ENCODE peak calls at places on chromosomes 2 and 18, in ten cellular contexts. One of them, this sample, is unnamed.
A peak's percentile ranks its signal among the peaks of the same experiment; 100 is the strongest.

GRCh38 chr2:16111838-16112210 is 171.5 kb downstream of the MYCN start:
- DNase-seq in WTC11: no peak
- DNase-seq in GM20000: no peak
- DNase-seq in foreskin keratinocyte: no peak
- DNase-seq in Peyer's patch: no peak
- DNase-seq in cardiac fibroblast: no peak
- DNase-seq in fibroblast of lung: no peak
- DNase-seq in tibial artery: no peak
- DNase-seq in left lung: no peak
- DNase-seq in fibroblast of mammary gland: no peak
- DNase-seq in this sample: no peak

GRCh38 chr2:222862068-222862914 is 1.5 kb downstream of the ACSL3 start:
- DNase-seq in GM20000: peak; percentile 25
- DNase-seq in foreskin keratinocyte: no peak
- DNase-seq in fibroblast of mammary gland: peak; percentile 52
- DNase-seq in WTC11: no peak
- DNase-seq in Peyer's patch: no peak
- DNase-seq in tibial artery: no peak
- DNase-seq in cardiac fibroblast: peak; percentile 56
- DNase-seq in fibroblast of lung: peak; percentile 57
- DNase-seq in left lung: no peak
- DNase-seq in this sample: no peak

GRCh38 chr18:57116598-57117132 is 30.2 kb upstream of the BOD1L2 start:
- DNase-seq in tibial artery: no peak
- DNase-seq in fibroblast of mammary gland: no peak
- DNase-seq in cardiac fibroblast: no peak
- DNase-seq in GM20000: no peak
- DNase-seq in left lung: no peak
- DNase-seq in foreskin keratinocyte: no peak
- DNase-seq in Peyer's patch: no peak
- DNase-seq in fibroblast of lung: no peak
- DNase-seq in WTC11: no peak
- DNase-seq in this sample: no peak

GRCh38 chr2:111148925-111149324 is 28.2 kb downstream of the BCL2L11 start:
- DNase-seq in Peyer's patch: no peak
- DNase-seq in left lung: no peak
- DNase-seq in fibroblast of lung: no peak
- DNase-seq in cardiac fibroblast: no peak
- DNase-seq in fibroblast of mammary gland: no peak
- DNase-seq in GM20000: no peak
- DNase-seq in WTC11: no peak
- DNase-seq in foreskin keratinocyte: no peak
- DNase-seq in tibial artery: no peak
- DNase-seq in this sample: no peak

GRCh38 chr2:106127282-106127771 is 66.8 kb downstream of the UXS1 start:
- DNase-seq in fibroblast of mammary gland: peak; percentile 54
- DNase-seq in WTC11: no peak
- DNase-seq in foreskin keratinocyte: no peak
- DNase-seq in Peyer's patch: no peak
- DNase-seq in left lung: no peak
- DNase-seq in GM20000: no peak
- DNase-seq in tibial artery: no peak
- DNase-seq in fibroblast of lung: no peak
- DNase-seq in cardiac fibroblast: no peak
- DNase-seq in this sample: no peak

GRCh38 chr2:195587966-195588365 is 69.1 kb upstream of the SLC39A10 start:
- DNase-seq in cardiac fibroblast: no peak
- DNase-seq in left lung: no peak
- DNase-seq in fibroblast of lung: no peak
- DNase-seq in Peyer's patch: no peak
- DNase-seq in WTC11: no peak
- DNase-seq in foreskin keratinocyte: no peak
- DNase-seq in tibial artery: no peak
- DNase-seq in fibroblast of mammary gland: no peak
- DNase-seq in GM20000: no peak
- DNase-seq in this sample: no peak

GRCh38 chr2:63124209-63124608 is 73.6 kb downstream of the OTX1 start:
- DNase-seq in WTC11: no peak
- DNase-seq in fibroblast of mammary gland: peak; percentile 1
- DNase-seq in cardiac fibroblast: no peak
- DNase-seq in fibroblast of lung: no peak
- DNase-seq in left lung: no peak
- DNase-seq in Peyer's patch: no peak
- DNase-seq in foreskin keratinocyte: peak; percentile 74
- DNase-seq in GM20000: peak; percentile 33
- DNase-seq in tibial artery: no peak
- DNase-seq in this sample: no peak

GRCh38 chr18:23906658-23907057 is 107.9 kb upstream of the TTC39C start:
- DNase-seq in cardiac fibroblast: no peak
- DNase-seq in fibroblast of mammary gland: no peak
- DNase-seq in WTC11: no peak
- DNase-seq in left lung: no peak
- DNase-seq in tibial artery: no peak
- DNase-seq in foreskin keratinocyte: no peak
- DNase-seq in fibroblast of lung: no peak
- DNase-seq in GM20000: no peak
- DNase-seq in Peyer's patch: no peak
- DNase-seq in this sample: no peak

GRCh38 chr2:224039080-224039769 is at the start of gene SERPINE2:
- DNase-seq in Peyer's patch: peak; percentile 75
- DNase-seq in cardiac fibroblast: peak; percentile 63
- DNase-seq in foreskin keratinocyte: peak; percentile 73
- DNase-seq in tibial artery: peak; percentile 74
- DNase-seq in GM20000: peak; percentile 76
- DNase-seq in WTC11: peak; percentile 68
- DNase-seq in fibroblast of mammary gland: peak; percentile 55
- DNase-seq in left lung: peak; percentile 38
- DNase-seq in fibroblast of lung: peak; percentile 56
- DNase-seq in this sample: peak; percentile 85

GRCh38 chr2:105935048-105935447 is 190.3 kb downstream of the NCK2 start:
- DNase-seq in fibroblast of lung: no peak
- DNase-seq in Peyer's patch: no peak
- DNase-seq in cardiac fibroblast: no peak
- DNase-seq in GM20000: no peak
- DNase-seq in tibial artery: no peak
- DNase-seq in left lung: no peak
- DNase-seq in fibroblast of mammary gland: no peak
- DNase-seq in WTC11: no peak
- DNase-seq in foreskin keratinocyte: no peak
- DNase-seq in this sample: no peak

GRCh38 chr2:66443977-66444855 is 9.3 kb downstream of the MEIS1 start:
- DNase-seq in left lung: no peak
- DNase-seq in tibial artery: no peak
- DNase-seq in Peyer's patch: no peak
- DNase-seq in fibroblast of mammary gland: peak; percentile 73
- DNase-seq in WTC11: peak; percentile 14
- DNase-seq in cardiac fibroblast: peak; percentile 27
- DNase-seq in foreskin keratinocyte: peak; percentile 73
- DNase-seq in fibroblast of lung: no peak
- DNase-seq in GM20000: no peak
- DNase-seq in this sample: no peak

GRCh38 chr2:208245746-208246145 is 9.1 kb downstream of the IDH1 start:
- DNase-seq in tibial artery: no peak
- DNase-seq in foreskin keratinocyte: no peak
- DNase-seq in Peyer's patch: no peak
- DNase-seq in WTC11: no peak
- DNase-seq in cardiac fibroblast: no peak
- DNase-seq in GM20000: no peak
- DNase-seq in fibroblast of mammary gland: no peak
- DNase-seq in fibroblast of lung: no peak
- DNase-seq in left lung: no peak
- DNase-seq in this sample: no peak

GRCh38 chr2:12404497-12404896 is 312.2 kb upstream of the TRIB2 start:
- DNase-seq in left lung: no peak
- DNase-seq in foreskin keratinocyte: no peak
- DNase-seq in WTC11: no peak
- DNase-seq in GM20000: no peak
- DNase-seq in Peyer's patch: no peak
- DNase-seq in tibial artery: no peak
- DNase-seq in fibroblast of lung: no peak
- DNase-seq in cardiac fibroblast: no peak
- DNase-seq in fibroblast of mammary gland: no peak
- DNase-seq in this sample: no peak

GRCh38 chr2:149577269-149577668 is 10.3 kb downstream of the MMADHC start:
- DNase-seq in fibroblast of mammary gland: no peak
- DNase-seq in left lung: no peak
- DNase-seq in fibroblast of lung: no peak
- DNase-seq in GM20000: no peak
- DNase-seq in WTC11: no peak
- DNase-seq in tibial artery: no peak
- DNase-seq in Peyer's patch: no peak
- DNase-seq in foreskin keratinocyte: no peak
- DNase-seq in cardiac fibroblast: no peak
- DNase-seq in this sample: no peak

GRCh38 chr2:149572102-149572953 is 15.2 kb downstream of the MMADHC start:
- DNase-seq in left lung: no peak
- DNase-seq in WTC11: no peak
- DNase-seq in fibroblast of lung: no peak
- DNase-seq in Peyer's patch: no peak
- DNase-seq in GM20000: no peak
- DNase-seq in cardiac fibroblast: no peak
- DNase-seq in foreskin keratinocyte: no peak
- DNase-seq in tibial artery: no peak
- DNase-seq in fibroblast of mammary gland: no peak
- DNase-seq in this sample: no peak

GRCh38 chr2:149575277-149575676 is 12.3 kb downstream of the MMADHC start:
- DNase-seq in fibroblast of lung: no peak
- DNase-seq in cardiac fibroblast: no peak
- DNase-seq in tibial artery: no peak
- DNase-seq in foreskin keratinocyte: no peak
- DNase-seq in left lung: no peak
- DNase-seq in Peyer's patch: no peak
- DNase-seq in WTC11: no peak
- DNase-seq in fibroblast of mammary gland: no peak
- DNase-seq in GM20000: no peak
- DNase-seq in this sample: no peak

GRCh38 chr2:149575742-149576141 is 11.8 kb downstream of the MMADHC start:
- DNase-seq in cardiac fibroblast: no peak
- DNase-seq in WTC11: no peak
- DNase-seq in fibroblast of mammary gland: no peak
- DNase-seq in left lung: no peak
- DNase-seq in tibial artery: no peak
- DNase-seq in GM20000: no peak
- DNase-seq in foreskin keratinocyte: no peak
- DNase-seq in fibroblast of lung: no peak
- DNase-seq in Peyer's patch: no peak
- DNase-seq in this sample: no peak

DNA sequence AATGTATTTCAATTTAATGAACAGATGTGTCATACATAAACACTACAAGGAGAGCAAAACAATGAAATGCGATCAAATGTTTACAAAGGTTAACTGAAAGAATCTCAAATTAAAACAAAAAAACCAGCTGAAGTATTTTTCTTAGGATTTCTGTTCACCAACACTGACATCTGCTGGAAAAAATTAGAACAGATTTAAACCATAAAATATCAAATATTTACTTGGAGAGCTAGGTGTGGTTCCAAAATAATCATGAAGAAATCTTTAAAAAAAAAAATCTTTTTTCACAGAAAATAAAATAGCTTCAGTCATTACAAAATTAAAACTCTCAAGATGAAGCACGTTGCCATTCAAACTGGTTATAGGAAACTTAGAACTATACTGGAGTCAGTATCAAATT is 13.8 kb downstream of the MMADHC start:
- DNase-seq in tibial artery: no peak
- DNase-seq in fibroblast of mammary gland: peak; percentile 24
- DNase-seq in left lung: no peak
- DNase-seq in fibroblast of lung: no peak
- DNase-seq in foreskin keratinocyte: no peak
- DNase-seq in WTC11: no peak
- DNase-seq in cardiac fibroblast: peak; percentile 37
- DNase-seq in GM20000: no peak
- DNase-seq in Peyer's patch: no peak
- DNase-seq in this sample: no peak
- TF ChIP-seq CTCF in tibial artery: peak; percentile 20
- TF ChIP-seq CTCF in fibroblast of mammary gland: peak; percentile 26
- TF ChIP-seq CTCF in left lung: peak; percentile 30
- TF ChIP-seq CTCF in fibroblast of lung: no peak
- TF ChIP-seq CTCF in foreskin keratinocyte: peak; percentile 60
- TF ChIP-seq CTCF in WTC11: no peak
- TF ChIP-seq CTCF in cardiac fibroblast: no peak
- TF ChIP-seq CTCF in GM20000: no peak
- TF ChIP-seq CTCF in Peyer's patch: peak; percentile 11
- TF ChIP-seq CTCF in this sample: peak; percentile 61

GRCh38 chr2:9679218-9679617 is 48.4 kb upstream of the YWHAQ start:
- DNase-seq in left lung: no peak
- DNase-seq in foreskin keratinocyte: no peak
- DNase-seq in cardiac fibroblast: no peak
- DNase-seq in GM20000: no peak
- DNase-seq in Peyer's patch: no peak
- DNase-seq in fibroblast of lung: no peak
- DNase-seq in tibial artery: no peak
- DNase-seq in fibroblast of mammary gland: no peak
- DNase-seq in WTC11: no peak
- DNase-seq in this sample: no peak
- TF ChIP-seq CTCF in left lung: no peak
- TF ChIP-seq CTCF in foreskin keratinocyte: no peak
- TF ChIP-seq CTCF in cardiac fibroblast: no peak
- TF ChIP-seq CTCF in GM20000: no peak
- TF ChIP-seq CTCF in Peyer's patch: no peak
- TF ChIP-seq CTCF in fibroblast of lung: no peak
- TF ChIP-seq CTCF in tibial artery: no peak
- TF ChIP-seq CTCF in fibroblast of mammary gland: no peak
- TF ChIP-seq CTCF in WTC11: no peak
- TF ChIP-seq CTCF in this sample: no peak

GRCh38 chr18:55585050-55585449 is 2.9 kb downstream of the TCF4 start:
- DNase-seq in GM20000: no peak
- DNase-seq in foreskin keratinocyte: no peak
- DNase-seq in fibroblast of mammary gland: peak; percentile 6
- DNase-seq in Peyer's patch: no peak
- DNase-seq in tibial artery: no peak
- DNase-seq in WTC11: no peak
- DNase-seq in fibroblast of lung: peak; percentile 16
- DNase-seq in cardiac fibroblast: no peak
- DNase-seq in left lung: no peak
- DNase-seq in this sample: no peak
- TF ChIP-seq CTCF in GM20000: no peak
- TF ChIP-seq CTCF in foreskin keratinocyte: no peak
- TF ChIP-seq CTCF in fibroblast of mammary gland: no peak
- TF ChIP-seq CTCF in Peyer's patch: no peak
- TF ChIP-seq CTCF in tibial artery: no peak
- TF ChIP-seq CTCF in WTC11: no peak
- TF ChIP-seq CTCF in fibroblast of lung: no peak
- TF ChIP-seq CTCF in cardiac fibroblast: no peak
- TF ChIP-seq CTCF in left lung: no peak
- TF ChIP-seq CTCF in this sample: no peak

DNA sequence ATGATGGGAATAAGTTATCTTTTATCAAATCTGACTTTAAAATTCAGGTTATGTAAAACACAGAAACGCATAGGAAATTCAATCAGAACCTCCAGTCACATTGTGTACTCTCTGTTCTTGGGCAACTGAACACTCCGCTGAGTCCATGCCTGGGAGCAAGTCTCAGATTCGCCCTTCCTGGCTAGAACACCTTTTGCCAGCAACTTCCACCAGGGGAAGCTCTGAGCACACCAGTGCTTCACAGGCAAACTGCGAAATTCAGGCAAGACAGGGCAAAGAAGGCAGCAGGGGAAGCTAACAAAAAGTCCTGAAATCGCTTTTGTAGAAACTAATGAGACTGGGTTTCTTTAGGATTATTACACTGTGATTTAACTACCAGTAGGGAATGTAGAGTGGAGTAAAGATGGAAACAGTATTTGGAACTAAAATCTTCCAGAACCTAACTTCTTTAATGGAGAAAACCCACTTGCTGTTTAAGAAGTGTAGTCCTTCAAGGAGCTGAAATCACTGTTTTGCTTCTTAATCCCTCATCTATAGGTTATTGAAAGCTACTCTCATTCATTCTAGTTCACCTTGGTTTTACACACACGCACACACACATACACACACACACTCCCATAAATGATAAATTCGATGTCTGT is 214.3 kb downstream of the TMEM182 start:
- DNase-seq in foreskin keratinocyte: peak; percentile 64
- DNase-seq in fibroblast of lung: peak; percentile 40
- DNase-seq in Peyer's patch: no peak
- DNase-seq in tibial artery: no peak
- DNase-seq in cardiac fibroblast: peak; percentile 2
- DNase-seq in left lung: no peak
- DNase-seq in GM20000: peak; percentile 16
- DNase-seq in WTC11: peak; percentile 64
- DNase-seq in fibroblast of mammary gland: peak; percentile 8
- DNase-seq in this sample: no peak
- TF ChIP-seq CTCF in foreskin keratinocyte: peak; percentile 63
- TF ChIP-seq CTCF in fibroblast of lung: no peak
- TF ChIP-seq CTCF in Peyer's patch: no peak
- TF ChIP-seq CTCF in tibial artery: no peak
- TF ChIP-seq CTCF in cardiac fibroblast: peak; percentile 9
- TF ChIP-seq CTCF in left lung: peak; percentile 23
- TF ChIP-seq CTCF in GM20000: no peak
- TF ChIP-seq CTCF in WTC11: no peak
- TF ChIP-seq CTCF in fibroblast of mammary gland: peak; percentile 26
- TF ChIP-seq CTCF in this sample: peak; percentile 40

This sample was measured in osteocyte.